ENCODE peak calls at places on chromosomes 5 and 9, in nine cellular contexts. D is body of pancreas, K is heart left ventricle, O is heart right ventricle, Z is nephron progenitor cell, U is Peyer's patch, A is kidney, Q is GM06990, R is omental fat pad. F is an unnamed sample.

GRCh38 chr5:14869286-14870164 is 2.1 kb downstream of the ANKH start:
- DNase-seq in D (no peak), K (no peak), O (no peak), Z (no peak), U (no peak), A (no peak), Q (no peak), R (no peak), F (no peak)

GRCh38 chr5:79259810-79260209 is 23.9 kb downstream of the JMY start:
- DNase-seq in D (no peak), K (no peak), O (no peak), Z (no peak), U (no peak), A (no peak), Q (no peak), R (no peak), F (no peak)

GRCh38 chr5:176538505-176538806 is 1.3 kb upstream of the RNF44 start:
- DNase-seq in D (no peak), K (no peak), O (no peak), Z (no peak), U (no peak), A (peak), Q (no peak), R (no peak), F (no peak)

GRCh38 chr5:105033642-105034217 is 1471.1 kb upstream of the NUDT12 start:
- DNase-seq in D (no peak), K (no peak), O (no peak), Z (no peak), U (no peak), A (no peak), Q (no peak), R (no peak), F (no peak)

GRCh38 chr9:130805510-130806387 is 29.3 kb upstream of the ABL1 start:
- DNase-seq in D (no peak), K (no peak), O (no peak), Z (no peak), U (no peak), A (no peak), Q (no peak), R (no peak), F (no peak)

GRCh38 chr5:39783756-39784421 is 359.1 kb upstream of the DAB2 start:
- DNase-seq in D (no peak), K (no peak), O (no peak), Z (no peak), U (no peak), A (no peak), Q (peak), R (no peak), F (no peak)

GRCh38 chr5:140169410-140169809 is 5.6 kb upstream of the CYSTM1 start:
- DNase-seq in D (no peak), K (no peak), O (no peak), Z (no peak), U (no peak), A (no peak), Q (no peak), R (no peak), F (no peak)

GRCh38 chr9:35652829-35653209 is 2.1 kb upstream of the SIT1 start:
- DNase-seq in D (no peak), K (no peak), O (no peak), Z (no peak), U (peak), A (peak), Q (no peak), R (no peak), F (no peak)

GRCh38 chr5:76270214-76270613 is 132.9 kb upstream of the IQGAP2 start:
- DNase-seq in D (no peak), K (no peak), O (no peak), Z (no peak), U (no peak), A (no peak), Q (peak), R (no peak), F (peak)

GRCh38 chr5:1121891-1122290 is 10.0 kb upstream of the SLC12A7 start:
- DNase-seq in D (no peak), K (no peak), O (no peak), Z (no peak), U (no peak), A (no peak), Q (no peak), R (no peak), F (no peak)

GRCh38 chr5:154349621-154350020 is 96.2 kb upstream of the SAP30L start:
- DNase-seq in D (no peak), K (no peak), O (no peak), Z (no peak), U (no peak), A (no peak), Q (no peak), R (no peak), F (no peak)

GRCh38 chr5:2841208-2841607 is 89.7 kb upstream of the IRX2 start:
- DNase-seq in D (no peak), K (no peak), O (no peak), Z (no peak), U (no peak), A (no peak), Q (no peak), R (no peak), F (no peak)

GRCh38 chr9:100108572-100108971 is 9.5 kb downstream of the INVS start:
- DNase-seq in D (no peak), K (no peak), O (no peak), Z (no peak), U (no peak), A (no peak), Q (no peak), R (no peak), F (no peak)

GRCh38 chr9:101716629-101717028 is 21.8 kb downstream of the GRIN3A start:
- DNase-seq in D (no peak), K (no peak), O (no peak), Z (no peak), U (no peak), A (no peak), Q (no peak), R (no peak), F (no peak)

GRCh38 chr5:32116574-32117313 is 57.4 kb downstream of the GOLPH3 start:
- DNase-seq in D (no peak), K (no peak), O (no peak), Z (no peak), U (no peak), A (no peak), Q (no peak), R (no peak), F (no peak)

DNA sequence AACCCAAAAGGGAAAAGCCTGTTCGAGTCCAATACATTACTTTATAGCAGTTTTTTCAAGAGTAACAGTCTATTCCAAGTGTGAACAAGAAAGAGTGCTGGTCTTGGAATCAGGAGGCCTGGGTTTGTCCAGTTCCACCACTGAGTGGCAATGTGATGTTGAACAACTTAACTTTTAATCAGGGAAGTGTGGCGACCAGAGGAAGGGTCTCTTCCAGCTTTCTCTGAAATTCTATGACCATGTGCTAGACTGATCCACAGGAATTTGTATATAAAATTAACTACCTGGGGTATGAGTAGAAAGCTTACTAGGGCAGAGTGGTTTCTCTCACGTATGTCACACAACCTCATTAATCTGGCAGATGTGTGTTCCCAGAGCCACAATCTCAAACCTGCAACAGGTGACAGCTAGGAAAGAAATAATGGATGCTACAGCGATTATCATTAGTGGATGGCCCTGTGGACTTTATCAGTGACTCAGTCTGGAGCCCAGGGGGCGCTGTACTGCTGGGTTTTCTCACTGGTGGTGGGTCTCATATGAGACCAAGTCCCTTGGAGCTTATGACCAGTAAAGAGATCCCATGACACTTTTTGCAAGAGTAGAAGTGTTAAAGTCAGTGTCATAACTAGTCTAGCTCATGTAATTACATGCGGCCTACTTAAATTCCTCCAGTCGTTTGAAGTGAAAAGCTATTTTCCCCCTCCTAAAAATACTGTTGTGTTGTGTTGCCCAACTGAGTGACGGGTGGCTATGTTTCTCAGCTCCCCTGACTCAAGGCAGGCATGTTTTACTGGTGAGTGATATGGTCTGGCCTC is 116.5 kb downstream of the GDNF start:
- DNase-seq in D (no peak), K (no peak), O (no peak), Z (peak), U (no peak), A (no peak), Q (no peak), R (no peak), F (no peak)
- TF ChIP-seq CTCF in D (no peak), K (peak), O (peak), Z (peak), U (no peak), A (peak), Q (peak), R (no peak), F (peak)

GRCh38 chr5:116068028-116068632 is 16.7 kb upstream of the COMMD10 start:
- DNase-seq in D (peak), K (no peak), O (no peak), Z (peak), U (peak), A (no peak), Q (no peak), R (no peak), F (peak)

GRCh38 chr5:116058346-116058936 is 26.2 kb downstream of the ARL14EPL start:
- DNase-seq in D (no peak), K (no peak), O (no peak), Z (no peak), U (no peak), A (no peak), Q (no peak), R (no peak), F (no peak)

GRCh38 chr5:116063950-116064349 is 20.9 kb upstream of the COMMD10 start:
- DNase-seq in D (no peak), K (no peak), O (no peak), Z (no peak), U (no peak), A (no peak), Q (no peak), R (no peak), F (no peak)

DNA sequence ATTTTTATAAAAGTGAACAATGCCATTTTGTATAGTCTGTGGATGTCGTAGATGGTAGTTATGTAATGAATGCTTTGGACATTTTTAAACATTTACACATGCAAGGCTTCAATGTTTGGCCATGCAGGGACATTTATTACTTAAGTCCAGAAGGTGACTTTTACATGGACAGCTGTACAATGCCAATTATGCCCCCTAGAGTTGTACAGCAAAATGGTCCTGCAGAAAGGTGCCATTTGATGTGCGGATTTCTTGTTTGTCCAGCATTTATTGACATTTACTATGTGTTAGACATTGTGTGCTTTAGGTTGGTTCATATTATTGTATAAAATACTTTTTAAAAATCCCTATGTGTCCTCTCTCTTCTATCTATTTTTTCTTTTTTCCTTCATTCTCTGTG is 22.5 kb upstream of the COMMD10 start:
- DNase-seq in D (no peak), K (no peak), O (no peak), Z (no peak), U (no peak), A (no peak), Q (no peak), R (no peak), F (no peak)
- TF ChIP-seq CTCF in D (no peak), K (no peak), O (no peak), Z (no peak), U (no peak), A (no peak), Q (no peak), R (no peak), F (no peak)

GRCh38 chr5:149667827-149668122 is 62.3 kb upstream of the PPARGC1B start:
- DNase-seq in D (no peak), K (no peak), O (no peak), Z (no peak), U (no peak), A (no peak), Q (peak), R (no peak), F (no peak)
- TF ChIP-seq CTCF in D (no peak), K (peak), O (peak), Z (peak), U (no peak), A (no peak), Q (no peak), R (no peak), F (no peak)

DNA sequence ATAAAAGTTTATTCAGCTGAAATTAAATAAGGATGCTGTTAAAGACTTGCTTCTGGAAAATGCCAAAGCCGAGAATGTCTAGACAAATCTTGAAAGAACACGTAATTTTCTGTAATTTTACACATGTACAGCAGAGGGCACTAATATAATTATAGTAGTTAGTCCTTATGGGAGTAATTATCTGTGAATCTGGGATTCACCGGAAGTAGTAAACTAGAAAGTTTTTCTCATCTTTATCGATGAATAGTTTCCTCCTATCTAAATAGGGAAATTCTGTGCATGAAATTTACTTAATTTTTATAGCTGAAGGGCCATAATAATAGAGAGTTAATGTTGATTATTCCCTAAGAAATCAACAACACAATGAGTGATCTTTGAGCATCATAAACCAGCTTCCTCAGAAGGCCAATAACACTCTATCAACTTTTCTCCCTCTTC is 18.4 kb upstream of the CNTLN start:
- DNase-seq in D (no peak), K (no peak), O (no peak), Z (no peak), U (no peak), A (no peak), Q (no peak), R (no peak), F (no peak)
- TF ChIP-seq CTCF in D (no peak), K (peak), O (peak), Z (peak), U (no peak), A (peak), Q (peak), R (no peak), F (peak)

GRCh38 chr5:148120317-148120716 is 48.0 kb upstream of the SPINK14 start:
- DNase-seq in D (no peak), K (no peak), O (no peak), Z (no peak), U (no peak), A (no peak), Q (no peak), R (no peak), F (no peak)

DNA sequence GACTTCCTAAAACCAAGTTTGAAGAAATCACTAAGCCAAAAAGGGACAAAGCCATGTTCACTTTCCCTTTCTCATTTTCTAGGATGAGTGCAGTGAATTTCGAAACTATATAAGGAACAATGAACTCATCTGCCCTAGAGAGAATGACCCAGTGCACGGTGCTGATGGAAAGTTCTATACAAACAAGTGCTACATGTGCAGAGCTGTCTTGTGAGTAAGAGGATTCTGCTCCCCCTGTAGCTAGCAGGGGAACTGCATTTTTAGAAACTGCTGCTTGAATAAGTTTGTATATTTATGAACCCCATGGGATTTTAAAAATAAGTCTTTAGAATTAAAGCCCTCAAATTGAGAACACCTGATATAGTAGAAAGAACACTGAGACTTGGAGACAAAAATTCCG is 42.7 kb upstream of the SPINK14 start:
- DNase-seq in D (no peak), K (no peak), O (no peak), Z (no peak), U (no peak), A (no peak), Q (no peak), R (no peak), F (no peak)
- TF ChIP-seq CTCF in D (no peak), K (no peak), O (peak), Z (peak), U (no peak), A (no peak), Q (peak), R (no peak), F (no peak)

DNA sequence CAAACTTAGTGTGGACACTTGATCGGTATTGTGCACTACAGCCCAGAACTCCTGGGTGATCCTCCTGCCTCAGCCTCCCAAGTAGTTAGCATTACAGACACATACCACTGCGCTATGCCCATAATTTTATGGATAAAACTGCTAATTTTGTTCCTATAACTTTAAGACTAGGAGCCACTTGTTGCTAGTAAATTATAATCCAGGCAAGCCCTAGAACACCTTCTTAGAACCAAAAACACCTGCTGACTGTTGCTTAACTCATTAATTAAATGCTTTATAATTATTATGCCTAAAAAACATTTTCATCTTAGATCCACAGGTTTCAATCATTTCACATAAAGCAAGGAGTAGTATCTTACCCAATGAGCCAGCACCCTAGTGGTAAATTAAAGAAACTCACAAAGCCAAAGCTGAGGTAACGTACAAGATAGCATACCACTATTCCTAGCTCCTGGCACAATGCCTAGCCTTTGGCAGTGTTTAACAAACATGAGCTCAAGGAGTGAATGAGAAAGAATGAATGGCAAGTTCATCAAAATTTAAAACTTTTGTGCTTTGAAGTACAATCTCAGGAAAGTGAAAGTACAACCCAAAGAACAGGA is 5.4 kb downstream of the MRPS27 start:
- DNase-seq in D (peak), K (no peak), O (no peak), Z (no peak), U (no peak), A (no peak), Q (no peak), R (no peak), F (no peak)
- TF ChIP-seq CTCF in D (no peak), K (peak), O (peak), Z (no peak), U (no peak), A (no peak), Q (peak), R (no peak), F (no peak)

DNA sequence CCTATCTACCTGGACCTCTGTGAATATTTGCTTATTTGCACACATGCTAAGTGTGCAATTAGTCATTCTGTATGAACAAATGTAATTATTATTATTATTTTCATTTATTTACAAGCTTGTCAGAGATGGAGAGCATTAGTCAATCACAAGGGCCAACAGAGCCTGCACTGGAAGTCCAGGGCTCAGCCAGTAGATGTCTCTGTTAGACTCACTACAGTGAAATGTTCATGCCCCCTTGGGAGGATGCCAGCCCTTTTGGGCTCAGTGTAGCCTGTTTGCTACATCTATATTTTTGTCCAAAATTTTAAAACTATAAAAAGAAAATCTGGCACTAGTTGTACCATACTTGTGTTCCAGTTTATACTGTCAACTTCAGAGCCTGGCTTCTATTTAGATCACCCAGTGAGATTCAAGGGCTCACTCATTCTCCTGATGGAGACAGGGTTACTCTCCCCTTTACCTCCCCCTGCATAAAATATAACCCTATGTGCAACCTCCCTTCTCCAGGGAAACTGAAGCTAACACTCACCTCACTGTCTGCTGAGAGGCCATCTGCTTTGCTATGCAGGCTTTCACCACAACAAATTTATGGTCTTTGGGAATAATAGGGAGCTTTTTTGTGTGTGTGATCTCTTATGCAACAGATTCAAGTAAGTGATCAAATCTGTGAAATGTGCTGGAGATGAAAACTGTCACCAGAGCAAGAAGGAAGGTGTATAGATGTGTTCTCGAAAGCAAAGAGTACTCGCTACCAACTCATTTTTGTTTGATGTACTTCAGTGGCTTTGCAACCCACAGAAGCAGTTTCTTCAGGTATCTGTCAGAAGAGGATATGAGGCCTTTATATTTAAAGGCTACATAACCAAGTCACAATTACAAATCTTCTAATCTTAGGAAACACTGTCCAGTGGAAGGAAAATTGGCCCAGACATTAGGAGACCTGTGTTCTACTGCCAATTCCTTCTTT is 99.9 kb upstream of the TLE4 start:
- DNase-seq in D (peak), K (no peak), O (peak), Z (no peak), U (peak), A (peak), Q (no peak), R (no peak), F (no peak)
- TF ChIP-seq CTCF in D (no peak), K (peak), O (peak), Z (no peak), U (no peak), A (peak), Q (peak), R (no peak), F (no peak)

F was measured in GM10248.